ENCODE peak calls at places on chromosome 15, in five cellular contexts. G is prostate gland, B is HepG2, X is HL-60, P is HCT116. O is an unnamed sample.

GRCh38 chr15:59991919-59992318 is 12.2 kb upstream of the FOXB1 start:
- DNase-seq in P (no peak), B (no peak), X (no peak), G (no peak), O (no peak)

GRCh38 chr15:32671339-32672325 is 30.1 kb downstream of the SCG5 start:
- DNase-seq in B (no peak), G (no peak), P (no peak), X (no peak), O (no peak)

GRCh38 chr15:55993804-55994539 is 560 bp upstream of the NEDD4 start:
- DNase-seq in G (no peak), X (no peak), B (peak; percentile 24), P (peak; percentile 21), O (no peak)

GRCh38 chr15:56971571-56971970 is 53.1 kb downstream of the TCF12 start:
- DNase-seq in B (no peak), P (no peak), X (no peak), G (no peak), O (no peak)

GRCh38 chr15:85071061-85071460 is 89.4 kb downstream of the PDE8A start:
- DNase-seq in X (no peak), G (no peak), P (no peak), B (no peak), O (no peak)

GRCh38 chr15:59268199-59268979 is 61.7 kb downstream of the LDHAL6B start:
- DNase-seq in P (no peak), G (no peak), B (no peak), X (no peak), O (no peak)

GRCh38 chr15:57227181-57227580 is 149.1 kb upstream of the CGNL1 start:
- DNase-seq in B (no peak), P (no peak), G (no peak), X (no peak), O (no peak)

GRCh38 chr15:93121994-93122910 is 33.2 kb upstream of the RGMA start:
- DNase-seq in P (no peak), X (no peak), G (no peak), B (no peak), O (no peak)

GRCh38 chr15:82543155-82543554 is 2.9 kb upstream of the RPS17 start:
- DNase-seq in B (no peak), G (no peak), P (no peak), X (no peak), O (no peak)

GRCh38 chr15:25713736-25714537 is 149.2 kb downstream of the ATP10A start:
- DNase-seq in X (no peak), G (no peak), B (no peak), P (no peak), O (no peak)

GRCh38 chr15:64092075-64092820 is 1.4 kb downstream of the CIAO2A start:
- DNase-seq in B (peak; percentile 50), X (no peak), P (no peak), G (no peak), O (no peak)

GRCh38 chr15:49918106-49918505 is 200.9 kb downstream of the ATP8B4 start:
- DNase-seq in P (no peak), G (no peak), X (no peak), B (no peak), O (no peak)

GRCh38 chr15:84749111-84749991 is 959 bp downstream of the ZNF592 start:
- DNase-seq in X (no peak), B (peak; percentile 56), G (peak; percentile 11), P (no peak), O (no peak)

GRCh38 chr15:101498076-101498730 is 8.7 kb upstream of the PCSK6 start:
- DNase-seq in X (no peak), G (no peak), B (no peak), P (no peak), O (no peak)
- H3K27ac ChIP-seq in X (no peak overlapping the region), G (no peak overlapping the region), B (no peak overlapping the region), P (no peak overlapping the region), O (no peak overlapping the region)

DNA sequence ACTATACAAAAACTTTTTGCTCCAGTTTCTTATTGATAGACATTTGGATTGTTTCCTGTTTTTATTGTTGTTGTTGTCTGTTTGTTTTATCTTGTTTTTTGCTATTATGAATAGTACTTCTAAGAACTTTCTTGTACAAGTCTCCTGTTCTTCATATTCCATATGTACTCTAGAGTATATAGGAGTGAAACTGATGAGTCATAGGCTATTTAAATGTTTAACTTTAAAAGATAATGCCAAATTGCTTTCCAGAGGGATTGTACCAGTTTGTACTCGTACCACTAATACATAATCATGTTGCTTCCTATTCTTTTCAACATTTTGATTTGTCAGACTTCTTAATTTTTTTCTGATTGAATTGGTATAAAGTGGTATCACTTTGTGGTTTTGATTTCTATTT is 19.6 kb downstream of the LRRC49 start:
- DNase-seq in P (no peak), B (no peak), G (no peak), X (no peak), O (no peak)
- TF ChIP-seq POLR2AphosphoS5 in P (no peak), B (no peak), G (no peak), X (no peak), O (no peak)

DNA sequence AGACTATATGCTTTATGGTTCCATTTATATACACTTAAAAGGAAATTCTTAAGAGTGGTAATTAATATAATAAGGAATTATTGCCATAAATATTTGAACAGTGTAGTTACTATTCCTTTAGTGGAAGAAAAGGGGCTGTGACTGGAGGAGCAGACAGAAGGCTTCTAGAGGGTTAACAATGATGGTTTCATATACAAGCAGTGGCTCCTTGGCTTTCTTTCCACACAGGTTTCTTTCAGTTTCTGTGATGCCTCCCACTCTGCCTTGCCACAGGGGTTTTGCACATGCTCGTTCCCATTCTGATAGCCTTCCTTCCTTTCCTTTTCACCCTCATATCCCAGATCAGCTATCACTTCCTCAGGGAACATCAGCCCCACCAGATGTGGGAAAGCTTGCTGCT is 108.8 kb upstream of the LYSMD4 start:
- DNase-seq in X (no peak), B (no peak), G (no peak), P (no peak), O (no peak)
- H3K27ac ChIP-seq in X (no peak overlapping the region), B (no peak overlapping the region), G (no peak overlapping the region), P (no peak overlapping the region), O (no peak overlapping the region)

GRCh38 chr15:86624261-86625036 is 544.8 kb downstream of the AGBL1 start:
- DNase-seq in B (peak; percentile 73), X (no peak), G (no peak), P (no peak), O (no peak)
- TF ChIP-seq POLR2AphosphoS5 in B (no peak), X (no peak), G (no peak), P (no peak), O (no peak)

O was measured in SK-N-MC.